ENCODE peak calls at places on chromosome 1, in five cellular contexts. R, U, C, L and E are unnamed samples.

GRCh38 chr1:228339059-228339704 is 67.5 kb downstream of the TRIM11 start:
- DNase-seq in R (no peak), U (no peak), C (no peak), L (no peak), E (no peak)

GRCh38 chr1:229058111-229058551 is 212.8 kb upstream of the RAB4A start:
- DNase-seq in R (no peak), U (no peak), C (no peak), L (no peak), E (no peak)

GRCh38 chr1:210475806-210476205 is 147.1 kb downstream of the HHAT start:
- DNase-seq in R (no peak), U (no peak), C (no peak), L (no peak), E (no peak)

GRCh38 chr1:185213086-185213485 is 56.1 kb downstream of the SWT1 start:
- DNase-seq in R (peak), U (no peak), C (no peak), L (peak), E (no peak)

GRCh38 chr1:228555074-228555989 is 68.2 kb downstream of the RNF187 start:
- DNase-seq in R (no peak), U (peak), C (no peak), L (no peak), E (no peak)

GRCh38 chr1:84217239-84217638 is 73.2 kb downstream of the PRKACB start:
- DNase-seq in R (no peak), U (no peak), C (no peak), L (no peak), E (no peak)

GRCh38 chr1:38489844-38490270 is 369.7 kb downstream of the RRAGC start:
- DNase-seq in R (peak), U (peak), C (peak), L (no peak), E (no peak)

GRCh38 chr1:1432951-1433803 is 2.3 kb upstream of the VWA1 start:
- DNase-seq in R (no peak), U (peak), C (no peak), L (no peak), E (peak)

GRCh38 chr1:58717979-58718378 is 18.1 kb upstream of the MYSM1 start:
- DNase-seq in R (peak), U (no peak), C (no peak), L (no peak), E (no peak)

GRCh38 chr1:110338200-110339039 is 757 bp upstream of the RBM15 start:
- DNase-seq in R (no peak), U (peak), C (peak), L (no peak), E (peak)

GRCh38 chr1:212951058-212951923 is 950 bp downstream of the VASH2 start:
- DNase-seq in R (no peak), U (no peak), C (no peak), L (peak), E (no peak)

GRCh38 chr1:155499263-155499662 is 63.3 kb downstream of the ASH1L start:
- DNase-seq in R (peak), U (no peak), C (no peak), L (peak), E (no peak)

GRCh38 chr1:3668585-3669300 is 16.4 kb downstream of the TP73 start:
- DNase-seq in R (no peak), U (peak), C (no peak), L (no peak), E (no peak)

GRCh38 chr1:29672955-29673507 is 436.7 kb downstream of the PTPRU start:
- DNase-seq in R (no peak), U (no peak), C (no peak), L (no peak), E (no peak)

GRCh38 chr1:108609483-108610066 is 49.7 kb downstream of the EEIG2 start:
- DNase-seq in R (no peak), U (no peak), C (no peak), L (no peak), E (no peak)

GRCh38 chr1:37701051-37701450 is 8.7 kb downstream of the CDCA8 start:
- DNase-seq in R (no peak), U (no peak), C (no peak), L (no peak), E (no peak)

GRCh38 chr1:19273106-19273843 is 15.3 kb downstream of the AKR7A3 start:
- DNase-seq in R (no peak), U (no peak), C (no peak), L (no peak), E (no peak)

GRCh38 chr1:200291106-200291505 is 118.7 kb downstream of the ZNF281 start:
- DNase-seq in R (no peak), U (peak), C (no peak), L (no peak), E (no peak)

GRCh38 chr1:210723646-210724045 is 394.9 kb downstream of the HHAT start:
- DNase-seq in R (no peak), U (no peak), C (no peak), L (no peak), E (no peak)

GRCh38 chr1:248013229-248013710 is at the start of gene OR2L5:
- DNase-seq in R (no peak), U (no peak), C (no peak), L (no peak), E (no peak)

GRCh38 chr1:5108740-5109139 is 454.3 kb downstream of the AJAP1 start:
- DNase-seq in R (no peak), U (no peak), C (no peak), L (no peak), E (no peak)

GRCh38 chr1:76018045-76018444 is 56.5 kb upstream of the ST6GALNAC3 start:
- DNase-seq in R (no peak), U (peak), C (no peak), L (no peak), E (no peak)

GRCh38 chr1:76012341-76013208 is 62.0 kb upstream of the ST6GALNAC3 start:
- DNase-seq in R (peak), U (no peak), C (no peak), L (no peak), E (peak)

GRCh38 chr1:76010802-76011201 is 63.7 kb upstream of the ST6GALNAC3 start:
- DNase-seq in R (no peak), U (no peak), C (no peak), L (no peak), E (no peak)

GRCh38 chr1:76013209-76013581 is 61.4 kb upstream of the ST6GALNAC3 start:
- DNase-seq in R (no peak), U (no peak), C (no peak), L (no peak), E (no peak)

DNA sequence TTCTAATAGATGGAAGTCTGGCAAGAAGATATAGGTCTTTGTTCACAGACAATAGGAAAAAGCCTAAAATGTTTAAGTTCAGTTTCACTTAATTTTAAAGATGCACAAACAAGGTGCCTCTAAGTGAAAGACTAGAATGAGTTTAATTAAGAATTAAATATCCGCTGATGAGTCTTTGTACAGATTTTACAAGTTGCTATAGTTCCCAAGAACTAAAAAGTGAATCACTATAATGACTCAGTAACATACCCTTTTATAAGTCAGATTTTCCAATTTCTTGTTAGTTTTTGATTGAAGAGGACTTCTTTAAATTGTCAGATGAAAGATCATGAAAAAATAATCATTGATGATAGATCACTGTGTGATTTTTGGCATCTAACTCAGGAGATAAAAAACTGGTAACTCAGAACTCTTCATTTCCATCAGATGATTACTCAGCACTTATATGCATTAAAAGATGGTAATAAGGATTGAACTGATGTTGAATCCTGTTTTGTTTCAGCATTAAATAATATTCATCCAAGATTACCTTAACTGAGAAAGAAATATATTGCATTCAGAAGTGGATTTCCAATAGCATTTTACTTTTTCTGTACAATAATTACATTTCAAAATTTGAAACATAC is 59.0 kb upstream of the ST6GALNAC3 start:
- DNase-seq in R (no peak), U (no peak), C (no peak), L (no peak), E (no peak)
- H3K4me3 ChIP-seq in R (no peak), U (no peak), C (no peak), L (no peak), E (no peak)

GRCh38 chr1:205272541-205272940 is 44.8 kb downstream of the TMCC2 start:
- DNase-seq in R (no peak), U (no peak), C (no peak), L (no peak), E (no peak)

GRCh38 chr1:205275133-205275532 is 46.4 kb downstream of the NUAK2 start:
- DNase-seq in R (no peak), U (no peak), C (no peak), L (no peak), E (no peak)

GRCh38 chr1:205273551-205273982 is 45.8 kb downstream of the TMCC2 start:
- DNase-seq in R (peak), U (peak), C (peak), L (peak), E (peak)

GRCh38 chr1:205275916-205276315 is 45.6 kb downstream of the NUAK2 start:
- DNase-seq in R (no peak), U (no peak), C (no peak), L (no peak), E (no peak)

DNA sequence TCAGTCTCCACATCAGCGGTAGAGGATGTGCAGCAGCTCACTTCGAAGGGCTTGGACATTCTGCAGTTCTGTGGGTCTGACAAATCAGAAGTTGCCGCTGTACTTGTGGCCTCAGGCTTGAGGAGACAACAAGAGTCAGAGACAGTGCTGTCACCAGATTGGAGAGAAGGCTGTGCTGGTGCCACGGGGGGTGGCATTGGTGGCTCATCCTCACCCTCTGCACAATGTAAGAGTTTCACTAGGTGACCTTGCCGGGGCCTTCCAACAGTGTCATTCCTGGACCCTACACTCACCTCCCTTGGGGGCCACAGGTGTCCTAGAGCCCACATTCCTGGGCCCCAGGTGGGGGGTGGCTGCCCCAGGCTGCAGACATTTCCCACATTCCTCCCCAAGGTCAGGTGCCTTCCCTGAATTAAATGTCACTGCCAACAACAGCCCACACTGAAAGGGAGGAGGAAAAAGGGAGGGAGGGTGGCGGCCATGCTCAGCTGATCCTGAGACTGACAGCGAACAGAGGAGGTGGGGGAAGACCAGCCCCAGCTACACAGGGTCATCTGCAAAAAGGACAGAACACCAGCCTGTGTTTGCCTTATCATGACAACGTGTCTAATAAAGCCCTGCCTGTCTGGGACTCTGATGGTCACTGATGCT is 46.4 kb downstream of the TMCC2 start:
- DNase-seq in R (no peak), U (peak), C (no peak), L (no peak), E (no peak)
- H4K91ac ChIP-seq in R (peak), U (peak), C (peak), L (no peak), E (no peak)

DNA sequence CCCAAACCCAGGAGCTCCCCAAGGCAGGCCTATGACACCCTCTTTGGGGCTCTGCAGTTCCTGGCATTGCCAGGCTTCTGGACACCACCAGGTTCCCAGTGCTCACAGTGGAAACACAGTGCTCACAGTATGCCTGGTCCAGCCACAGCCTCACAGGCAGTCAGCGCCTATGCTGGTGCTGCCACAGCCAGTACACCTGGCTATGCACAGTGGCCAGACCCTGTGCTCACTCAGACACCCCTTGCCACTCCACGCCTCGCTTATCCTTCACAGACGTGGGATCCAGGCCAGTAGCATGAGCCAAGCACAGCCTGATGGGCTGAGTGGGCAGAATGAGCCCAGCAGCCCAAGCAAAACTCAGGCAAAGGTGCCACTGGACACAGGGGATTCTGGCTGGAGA is 579.2 kb upstream of the ADGRL2 start:
- DNase-seq in R (no peak), U (no peak), C (no peak), L (no peak), E (no peak)
- H4K8ac ChIP-seq in R (no peak), U (no peak), C (no peak), L (no peak), E (no peak)

GRCh38 chr1:207909687-207910086 is 1.2 kb downstream of the CD34 start:
- DNase-seq in R (no peak), U (no peak), C (no peak), L (no peak), E (no peak)
- H3K4me3 ChIP-seq in R (no peak), U (no peak), C (no peak), L (no peak), E (no peak)